ENCODE peak calls at places on chromosomes 4 and X, in nine cellular contexts. One of them, this sample, is unnamed.

GRCh38 chr4:78704981-78705757 is 71.0 kb upstream of the BMP2K start:
- DNase-seq in mammary epithelial cell: peak; percentile 58
- DNase-seq in neural progenitor cell: no peak
- DNase-seq in mesendoderm: no peak
- DNase-seq in PC-3: no peak
- DNase-seq in GM23248: peak; percentile 94
- DNase-seq in astrocyte: peak; percentile 69
- DNase-seq in HCT116: no peak
- DNase-seq in IMR-90: peak; percentile 78
- DNase-seq in this sample: no peak

GRCh38 chr4:52203351-52203750 is 152.2 kb downstream of the SPATA18 start:
- DNase-seq in mammary epithelial cell: no peak
- DNase-seq in neural progenitor cell: no peak
- DNase-seq in mesendoderm: no peak
- DNase-seq in PC-3: no peak
- DNase-seq in GM23248: peak; percentile 15
- DNase-seq in astrocyte: no peak
- DNase-seq in HCT116: no peak
- DNase-seq in IMR-90: no peak
- DNase-seq in this sample: no peak

GRCh38 chrX:42505057-42505456 is 272.9 kb downstream of the PPP1R2C start:
- DNase-seq in mammary epithelial cell: no peak
- DNase-seq in neural progenitor cell: no peak
- DNase-seq in mesendoderm: no peak
- DNase-seq in PC-3: no peak
- DNase-seq in GM23248: no peak
- DNase-seq in astrocyte: no peak
- DNase-seq in HCT116: no peak
- DNase-seq in IMR-90: no peak
- DNase-seq in this sample: no peak

GRCh38 chr4:45131020-45131419 is 404.7 kb upstream of the GNPDA2 start:
- DNase-seq in mammary epithelial cell: no peak
- DNase-seq in neural progenitor cell: no peak
- DNase-seq in mesendoderm: no peak
- DNase-seq in PC-3: peak; percentile 23
- DNase-seq in GM23248: no peak
- DNase-seq in astrocyte: no peak
- DNase-seq in HCT116: no peak
- DNase-seq in IMR-90: no peak
- DNase-seq in this sample: no peak

GRCh38 chr4:100118213-100118612 is 72.1 kb downstream of the DDIT4L start:
- DNase-seq in mammary epithelial cell: peak; percentile 11
- DNase-seq in neural progenitor cell: no peak
- DNase-seq in mesendoderm: no peak
- DNase-seq in PC-3: no peak
- DNase-seq in GM23248: peak; percentile 57
- DNase-seq in astrocyte: no peak
- DNase-seq in HCT116: no peak
- DNase-seq in IMR-90: peak; percentile 4
- DNase-seq in this sample: no peak

GRCh38 chrX:1400049-1400448 is 8.1 kb upstream of the SLC25A6 start:
- DNase-seq in mammary epithelial cell: no peak
- DNase-seq in neural progenitor cell: no peak
- DNase-seq in mesendoderm: no peak
- DNase-seq in PC-3: no peak
- DNase-seq in GM23248: no peak
- DNase-seq in astrocyte: no peak
- DNase-seq in HCT116: no peak
- DNase-seq in IMR-90: no peak
- DNase-seq in this sample: no peak

GRCh38 chr4:136103616-136104015 is 1428.7 kb downstream of the PCDH18 start:
- DNase-seq in mammary epithelial cell: no peak
- DNase-seq in neural progenitor cell: peak; percentile 9
- DNase-seq in mesendoderm: peak; percentile 51
- DNase-seq in PC-3: no peak
- DNase-seq in GM23248: no peak
- DNase-seq in astrocyte: no peak
- DNase-seq in HCT116: no peak
- DNase-seq in IMR-90: no peak
- DNase-seq in this sample: no peak

GRCh38 chrX:39504850-39505259 is 592.9 kb downstream of the BCOR start:
- DNase-seq in mammary epithelial cell: no peak
- DNase-seq in neural progenitor cell: no peak
- DNase-seq in mesendoderm: no peak
- DNase-seq in PC-3: no peak
- DNase-seq in GM23248: no peak
- DNase-seq in astrocyte: no peak
- DNase-seq in HCT116: no peak
- DNase-seq in IMR-90: no peak
- DNase-seq in this sample: no peak

GRCh38 chr4:148007303-148007702 is 275.4 kb downstream of the ARHGAP10 start:
- DNase-seq in mammary epithelial cell: peak; percentile 98
- DNase-seq in neural progenitor cell: no peak
- DNase-seq in mesendoderm: peak; percentile 86
- DNase-seq in PC-3: peak; percentile 95
- DNase-seq in GM23248: peak; percentile 96
- DNase-seq in astrocyte: peak; percentile 99
- DNase-seq in HCT116: peak; percentile 72
- DNase-seq in IMR-90: peak; percentile 99
- DNase-seq in this sample: no peak

DNA sequence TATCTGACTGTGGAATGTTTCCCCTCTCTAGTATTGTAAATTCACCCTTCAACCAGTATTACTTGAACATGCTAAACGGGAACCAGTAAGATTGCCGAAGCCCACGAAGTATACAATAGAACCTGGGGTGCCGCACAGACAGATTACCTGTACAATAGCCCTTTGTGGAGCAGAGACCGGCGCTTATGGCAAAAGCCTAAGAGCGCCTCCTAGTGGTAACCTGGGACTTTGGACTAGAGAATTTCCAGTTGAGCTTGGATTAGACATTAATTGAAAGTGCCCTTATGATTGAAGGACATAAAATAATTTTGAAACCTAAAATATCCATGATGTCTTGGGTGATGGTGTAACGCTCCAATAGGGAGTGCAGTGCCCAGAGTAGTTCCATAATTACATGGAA is 14.1 kb downstream of the ZNF157 start:
- DNase-seq in mammary epithelial cell: peak; percentile 56
- DNase-seq in neural progenitor cell: peak; percentile 87
- DNase-seq in mesendoderm: peak; percentile 60
- DNase-seq in PC-3: peak; percentile 85
- DNase-seq in GM23248: peak; percentile 65
- DNase-seq in astrocyte: peak; percentile 8
- DNase-seq in HCT116: peak; percentile 61
- DNase-seq in IMR-90: peak; percentile 57
- DNase-seq in this sample: peak; percentile 91
- H3K4me2 ChIP-seq in mammary epithelial cell: peak overlapping the region; percentile 42
- H3K4me2 ChIP-seq in neural progenitor cell: peak overlapping the region; percentile 62
- H3K4me2 ChIP-seq in mesendoderm: no peak overlapping the region
- H3K4me2 ChIP-seq in PC-3: peak overlapping the region; percentile 68
- H3K4me2 ChIP-seq in GM23248: no peak overlapping the region
- H3K4me2 ChIP-seq in astrocyte: peak overlapping the region; percentile 22
- H3K4me2 ChIP-seq in HCT116: peak overlapping the region; percentile 55
- H3K4me2 ChIP-seq in IMR-90: no peak overlapping the region
- H3K4me2 ChIP-seq in this sample: no peak overlapping the region

GRCh38 chr4:67468801-67469200 is 76.5 kb downstream of the CENPC start:
- DNase-seq in mammary epithelial cell: no peak
- DNase-seq in neural progenitor cell: no peak
- DNase-seq in mesendoderm: no peak
- DNase-seq in PC-3: no peak
- DNase-seq in GM23248: no peak
- DNase-seq in astrocyte: no peak
- DNase-seq in HCT116: no peak
- DNase-seq in IMR-90: no peak
- DNase-seq in this sample: no peak
- H3K36me3 ChIP-seq in mammary epithelial cell: peaks cover 3% of the 10 kb centered on the region
- H3K36me3 ChIP-seq in neural progenitor cell: no peaks in the 10 kb centered on the region
- H3K36me3 ChIP-seq in mesendoderm: no peaks in the 10 kb centered on the region
- H3K36me3 ChIP-seq in PC-3: peaks cover 5% of the 10 kb centered on the region
- H3K36me3 ChIP-seq in GM23248: peaks cover 13% of the 10 kb centered on the region
- H3K36me3 ChIP-seq in astrocyte: peaks cover 5% of the 10 kb centered on the region
- H3K36me3 ChIP-seq in HCT116: no peaks in the 10 kb centered on the region
- H3K36me3 ChIP-seq in IMR-90: peaks cover 8% of the 10 kb centered on the region
- H3K36me3 ChIP-seq in this sample: peaks cover 25% of the 10 kb centered on the region

GRCh38 chr4:162116085-162116784 is 47.6 kb downstream of the FSTL5 start:
- DNase-seq in mammary epithelial cell: no peak
- DNase-seq in neural progenitor cell: peak; percentile 45
- DNase-seq in mesendoderm: peak; percentile 24
- DNase-seq in PC-3: no peak
- DNase-seq in GM23248: no peak
- DNase-seq in astrocyte: no peak
- DNase-seq in HCT116: no peak
- DNase-seq in IMR-90: no peak
- DNase-seq in this sample: no peak
- H3K4me2 ChIP-seq in mammary epithelial cell: no peak overlapping the region
- H3K4me2 ChIP-seq in neural progenitor cell: peak overlapping the region; percentile 8
- H3K4me2 ChIP-seq in mesendoderm: no peak overlapping the region
- H3K4me2 ChIP-seq in PC-3: no peak overlapping the region
- H3K4me2 ChIP-seq in GM23248: no peak overlapping the region
- H3K4me2 ChIP-seq in astrocyte: no peak overlapping the region
- H3K4me2 ChIP-seq in HCT116: no peak overlapping the region
- H3K4me2 ChIP-seq in IMR-90: no peak overlapping the region
- H3K4me2 ChIP-seq in this sample: no peak overlapping the region

DNA sequence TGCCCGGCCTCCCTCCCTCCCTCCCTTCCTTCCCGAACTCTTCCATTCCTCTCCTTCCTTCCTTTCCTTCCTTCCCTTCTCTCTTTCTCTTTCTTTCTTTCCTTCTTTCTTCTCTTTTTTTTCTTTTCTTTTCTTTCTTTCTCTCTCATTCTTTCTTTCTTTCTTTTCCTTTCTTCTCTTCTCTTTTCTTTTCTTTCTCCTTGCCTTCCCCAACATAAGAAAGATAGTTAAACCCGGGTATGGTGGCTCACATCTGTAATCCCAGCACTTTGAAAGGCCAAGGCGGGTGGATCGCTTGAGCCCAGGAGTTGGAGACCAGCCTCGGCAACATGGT is 25.4 kb downstream of the NSD2 start:
- DNase-seq in mammary epithelial cell: no peak
- DNase-seq in neural progenitor cell: no peak
- DNase-seq in mesendoderm: no peak
- DNase-seq in PC-3: no peak
- DNase-seq in GM23248: no peak
- DNase-seq in astrocyte: no peak
- DNase-seq in HCT116: no peak
- DNase-seq in IMR-90: no peak
- DNase-seq in this sample: no peak
- H3K36me3 ChIP-seq in mammary epithelial cell: peaks cover 6% of the 10 kb centered on the region
- H3K36me3 ChIP-seq in neural progenitor cell: no peaks in the 10 kb centered on the region
- H3K36me3 ChIP-seq in mesendoderm: peaks cover 6% of the 10 kb centered on the region
- H3K36me3 ChIP-seq in PC-3: peaks cover 23% of the 10 kb centered on the region
- H3K36me3 ChIP-seq in GM23248: no peaks in the 10 kb centered on the region
- H3K36me3 ChIP-seq in astrocyte: peaks cover 5% of the 10 kb centered on the region
- H3K36me3 ChIP-seq in HCT116: no peaks in the 10 kb centered on the region
- H3K36me3 ChIP-seq in IMR-90: peaks cover 8% of the 10 kb centered on the region
- H3K36me3 ChIP-seq in this sample: peaks cover 19% of the 10 kb centered on the region

DNA sequence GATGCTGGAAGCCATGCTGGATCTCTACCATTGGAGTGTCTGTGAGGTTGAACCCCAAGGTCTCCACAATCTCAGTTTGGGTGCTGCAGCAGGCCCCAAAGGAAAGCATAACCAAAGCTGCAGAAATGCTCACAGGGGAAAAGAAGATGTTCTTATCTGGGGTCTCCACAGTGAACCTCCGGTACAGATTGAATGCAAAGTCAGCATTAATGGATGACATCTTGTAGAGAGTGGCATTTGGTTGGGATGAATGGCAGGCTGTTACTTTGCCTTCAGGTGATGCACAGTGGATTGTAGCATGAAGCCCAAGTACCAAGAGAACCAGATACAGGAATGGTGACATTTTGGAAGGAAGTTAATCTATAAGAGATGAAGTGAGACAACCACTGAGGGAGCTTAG is 1.8 kb downstream of the SERPINA7 start:
- DNase-seq in mammary epithelial cell: no peak
- DNase-seq in neural progenitor cell: no peak
- DNase-seq in mesendoderm: no peak
- DNase-seq in PC-3: no peak
- DNase-seq in GM23248: no peak
- DNase-seq in astrocyte: no peak
- DNase-seq in HCT116: no peak
- DNase-seq in IMR-90: no peak
- DNase-seq in this sample: no peak
- H3K4me2 ChIP-seq in mammary epithelial cell: no peak overlapping the region
- H3K4me2 ChIP-seq in neural progenitor cell: no peak overlapping the region
- H3K4me2 ChIP-seq in mesendoderm: no peak overlapping the region
- H3K4me2 ChIP-seq in PC-3: no peak overlapping the region
- H3K4me2 ChIP-seq in GM23248: no peak overlapping the region
- H3K4me2 ChIP-seq in astrocyte: no peak overlapping the region
- H3K4me2 ChIP-seq in HCT116: no peak overlapping the region
- H3K4me2 ChIP-seq in IMR-90: no peak overlapping the region
- H3K4me2 ChIP-seq in this sample: no peak overlapping the region